ENCODE peak calls at places on chromosome 6, in five cellular contexts. X is lower lobe of right lung, V is pancreas, F is lung, S is breast epithelium. W is an unnamed sample.
A peak's percentile ranks its signal among the peaks of the same experiment; 100 is the strongest.

GRCh38 chr6:7542878-7543394 is 1.5 kb downstream of the DSP start:
- DNase-seq in X (peak; percentile 58), F (peak; percentile 45), S (peak; percentile 77), V (peak; percentile 92), W (peak; percentile 67)

GRCh38 chr6:139271056-139271455 is 20.7 kb downstream of the TXLNB start:
- DNase-seq in V (no peak), S (no peak), F (no peak), X (no peak), W (peak; percentile 36)

GRCh38 chr6:29676981-29677601 is 3.9 kb downstream of the ZFP57 start:
- DNase-seq in X (no peak), F (no peak), V (no peak), S (peak; percentile 40), W (peak; percentile 71)

GRCh38 chr6:6734463-6735455 is 146.2 kb downstream of the LY86 start:
- DNase-seq in X (no peak), F (no peak), S (no peak), V (no peak), W (no peak)

GRCh38 chr6:166473886-166474596 is 91.3 kb upstream of the MPC1 start:
- DNase-seq in V (no peak), X (no peak), S (no peak), F (no peak), W (no peak)

GRCh38 chr6:129593233-129593564 is 116.8 kb downstream of the ARHGAP18 start:
- DNase-seq in S (no peak), X (no peak), F (no peak), V (no peak), W (no peak)

GRCh38 chr6:165664553-165665383 is 1.7 kb upstream of the PDE10A start:
- DNase-seq in S (no peak), X (no peak), V (no peak), F (no peak), W (no peak)

GRCh38 chr6:32816746-32817204 is at the start of gene HLA-DOB:
- DNase-seq in X (no peak), S (peak; percentile 67), V (no peak), F (no peak), W (peak; percentile 83)

GRCh38 chr6:14046476-14047068 is 71.0 kb upstream of the CD83 start:
- DNase-seq in S (no peak), V (no peak), X (no peak), F (peak; percentile 49), W (peak; percentile 68)

GRCh38 chr6:51432481-51432880 is 613.8 kb downstream of the TFAP2B start:
- DNase-seq in X (no peak), S (no peak), F (no peak), V (no peak), W (peak; percentile 65)

GRCh38 chr6:151765444-151765886 is 42.0 kb upstream of the ESR1 start:
- DNase-seq in S (peak; percentile 40), V (no peak), F (peak; percentile 42), X (no peak), W (peak; percentile 91)

GRCh38 chr6:84575264-84575663 is 189.1 kb downstream of the TBX18 start:
- DNase-seq in F (no peak), S (no peak), X (no peak), V (no peak), W (peak; percentile 51)

GRCh38 chr6:6569043-6569442 is 19.5 kb upstream of the LY86 start:
- DNase-seq in V (no peak), F (no peak), S (no peak), X (no peak), W (no peak)

GRCh38 chr6:27472617-27473400 is at the start of gene ZNF184:
- DNase-seq in X (peak; percentile 96), S (peak; percentile 93), V (peak; percentile 98), F (peak; percentile 96), W (peak; percentile 91)
- TF ChIP-seq CTCF in X (no peak), S (no peak), V (no peak), F (no peak), W (no peak)

DNA sequence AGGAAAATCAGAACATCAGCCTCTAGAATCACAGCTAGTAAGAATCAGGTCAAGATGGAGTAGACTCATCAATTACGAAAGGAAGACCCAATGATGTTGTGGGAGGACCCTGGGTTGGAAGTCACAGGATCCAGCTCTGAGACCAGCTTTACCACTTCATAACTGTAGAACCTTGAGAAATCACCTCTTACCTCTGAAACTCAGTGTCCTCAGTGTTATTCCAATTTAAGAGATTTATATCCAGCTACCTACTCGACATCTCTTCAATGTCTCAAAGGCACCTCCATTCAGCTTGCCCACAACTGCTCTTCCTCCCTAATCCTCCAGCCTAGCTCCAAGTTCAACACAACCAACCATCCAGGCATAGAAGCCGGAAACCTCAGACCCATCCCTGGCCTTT is 16.3 kb downstream of the MRPL14 start:
- DNase-seq in S (no peak), F (no peak), X (no peak), V (no peak), W (no peak)
- H3K36me3 ChIP-seq in S (peaks cover 4% of the 10 kb centered on the region), F (peaks cover 17% of the 10 kb centered on the region), X (peaks cover 82% of the 10 kb centered on the region), V (no peaks in the 10 kb centered on the region), W (peaks cover 26% of the 10 kb centered on the region)

GRCh38 chr6:75368151-75368779 is 83.7 kb upstream of the TMEM30A start:
- DNase-seq in S (no peak), F (peak; percentile 60), V (no peak), X (peak; percentile 58), W (peak; percentile 67)
- TF ChIP-seq CTCF in S (no peak), F (no peak), V (no peak), X (peak; percentile 45), W (peak; percentile 73)

GRCh38 chr6:76817429-76817828 is 645.9 kb downstream of the HTR1B start:
- DNase-seq in X (no peak), F (no peak), V (peak; percentile 45), S (no peak), W (no peak)

GRCh38 chr6:76814496-76815458 is 648.5 kb downstream of the HTR1B start:
- DNase-seq in S (no peak), V (no peak), X (no peak), F (no peak), W (no peak)

GRCh38 chr6:76818451-76818850 is 644.8 kb downstream of the HTR1B start:
- DNase-seq in F (no peak), V (peak; percentile 50), S (no peak), X (no peak), W (no peak)
- H3K36me3 ChIP-seq in F (no peaks in the 10 kb centered on the region), V (no peaks in the 10 kb centered on the region), S (no peaks in the 10 kb centered on the region), X (no peaks in the 10 kb centered on the region), W (no peaks in the 10 kb centered on the region)

DNA sequence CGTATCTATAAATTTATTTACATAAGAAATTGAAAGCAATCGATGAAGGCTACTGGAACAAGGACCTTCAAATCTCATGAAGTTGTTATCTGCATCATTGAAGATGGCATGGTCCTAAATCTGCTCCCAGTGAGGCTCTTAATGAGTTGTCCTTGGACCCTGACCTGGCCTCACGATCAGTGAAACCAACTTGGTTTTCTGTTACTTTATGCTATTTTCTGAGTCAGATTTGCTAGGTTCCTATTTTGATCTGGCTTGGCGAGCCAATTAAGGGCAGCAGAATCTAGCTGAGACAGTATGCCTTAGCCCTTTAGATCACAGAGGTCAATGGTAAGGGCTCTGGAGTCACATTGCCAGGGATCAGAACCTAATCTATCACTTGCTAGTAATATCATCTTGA is 30.1 kb upstream of the NOX3 start:
- DNase-seq in X (no peak), S (no peak), V (no peak), F (no peak), W (no peak)
- TF ChIP-seq CTCF in X (no peak), S (no peak), V (no peak), F (no peak), W (no peak)

GRCh38 chr6:137875606-137876005 is 8.5 kb downstream of the TNFAIP3 start:
- DNase-seq in S (no peak), F (no peak), V (no peak), X (no peak), W (no peak)
- H3K36me3 ChIP-seq in S (peaks cover 7% of the 10 kb centered on the region), F (peaks cover 30% of the 10 kb centered on the region), V (peaks cover 11% of the 10 kb centered on the region), X (peaks cover 73% of the 10 kb centered on the region), W (peaks cover 22% of the 10 kb centered on the region)

GRCh38 chr6:2616796-2617195 is 133.9 kb downstream of the MYLK4 start:
- DNase-seq in S (no peak), F (no peak), X (no peak), V (no peak), W (peak; percentile 21)

GRCh38 chr6:2614155-2614554 is 136.6 kb downstream of the MYLK4 start:
- DNase-seq in X (no peak), F (no peak), S (no peak), V (no peak), W (no peak)

GRCh38 chr6:2608508-2608907 is 142.2 kb downstream of the MYLK4 start:
- DNase-seq in F (no peak), V (no peak), S (no peak), X (no peak), W (no peak)

GRCh38 chr6:2614842-2615241 is 135.9 kb downstream of the MYLK4 start:
- DNase-seq in F (no peak), X (no peak), V (no peak), S (no peak), W (no peak)

GRCh38 chr6:2611092-2611491 is 139.6 kb downstream of the MYLK4 start:
- DNase-seq in X (no peak), S (no peak), F (no peak), V (no peak), W (peak; percentile 53)
- TF ChIP-seq CTCF in X (no peak), S (no peak), F (no peak), V (no peak), W (no peak)

DNA sequence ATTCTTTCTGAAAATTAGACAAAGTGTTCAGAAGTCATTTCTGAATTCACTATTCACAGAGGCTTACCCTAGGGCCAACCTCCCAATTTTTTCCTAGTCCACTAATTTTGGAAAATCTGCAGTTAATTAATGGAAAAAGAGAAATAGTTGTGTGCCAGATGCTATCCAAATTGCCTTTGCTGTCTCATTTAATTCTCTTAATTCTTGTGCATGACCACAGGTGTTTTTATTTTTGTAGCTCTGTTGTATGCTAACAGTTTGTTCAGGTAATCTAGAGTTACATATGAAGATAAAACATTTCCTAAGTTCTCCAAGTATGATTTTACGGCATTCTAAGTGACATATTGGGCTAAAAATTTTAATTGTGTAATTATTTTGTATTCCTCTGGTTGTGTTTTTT is 96.8 kb downstream of the SCAF8 start:
- DNase-seq in S (no peak), V (no peak), X (no peak), F (no peak), W (no peak)
- H3K36me3 ChIP-seq in S (peaks cover 5% of the 10 kb centered on the region), V (no peaks in the 10 kb centered on the region), X (peaks cover 86% of the 10 kb centered on the region), F (peaks cover 35% of the 10 kb centered on the region), W (peaks cover 5% of the 10 kb centered on the region)

GRCh38 chr6:1404713-1405098 is 15.3 kb downstream of the FOXF2 start:
- DNase-seq in S (no peak), V (no peak), F (no peak), X (no peak), W (no peak)
- TF ChIP-seq CTCF in S (no peak), V (no peak), F (no peak), X (no peak), W (no peak)

W was measured in bronchial epithelial cell.